ENCODE peak calls at places on chromosomes 11 and 22, in four cellular contexts. One of them, this sample, is unnamed.

GRCh38 chr11:13668957-13669521 is 571 bp downstream of the FAR1 start:
- DNase-seq in stomach: peak; percentile 41
- DNase-seq in fibroblast of lung: peak; percentile 31
- DNase-seq in GM13977: peak; percentile 41
- DNase-seq in this sample: peak; percentile 86

GRCh38 chr22:17873804-17874203 is 99.5 kb upstream of the BID start:
- DNase-seq in stomach: no peak
- DNase-seq in fibroblast of lung: no peak
- DNase-seq in GM13977: no peak
- DNase-seq in this sample: no peak

GRCh38 chr11:134574425-134574824 is 162.4 kb upstream of the B3GAT1 start:
- DNase-seq in stomach: no peak
- DNase-seq in fibroblast of lung: no peak
- DNase-seq in GM13977: no peak
- DNase-seq in this sample: peak; percentile 78

GRCh38 chr11:35413568-35413967 is 5.8 kb downstream of the SLC1A2 start:
- DNase-seq in stomach: no peak
- DNase-seq in fibroblast of lung: no peak
- DNase-seq in GM13977: no peak
- DNase-seq in this sample: no peak

GRCh38 chr11:1875093-1875785 is 16.5 kb downstream of the PRR33 start:
- DNase-seq in stomach: no peak
- DNase-seq in fibroblast of lung: no peak
- DNase-seq in GM13977: no peak
- DNase-seq in this sample: no peak

GRCh38 chr11:83656931-83657330 is 370.8 kb upstream of the CCDC90B start:
- DNase-seq in stomach: no peak
- DNase-seq in fibroblast of lung: peak; percentile 32
- DNase-seq in GM13977: no peak
- DNase-seq in this sample: no peak

GRCh38 chr11:8671651-8672062 is 10.8 kb downstream of the TRIM66 start:
- DNase-seq in stomach: no peak
- DNase-seq in fibroblast of lung: peak; percentile 89
- DNase-seq in GM13977: no peak
- DNase-seq in this sample: no peak

GRCh38 chr11:68146704-68147474 is 25.7 kb upstream of the CHKA start:
- DNase-seq in stomach: peak; percentile 85
- DNase-seq in fibroblast of lung: peak; percentile 39
- DNase-seq in GM13977: no peak
- DNase-seq in this sample: no peak

GRCh38 chr11:27296406-27296994 is 66.5 kb downstream of the CCDC34 start:
- DNase-seq in stomach: no peak
- DNase-seq in fibroblast of lung: peak; percentile 75
- DNase-seq in GM13977: peak; percentile 49
- DNase-seq in this sample: no peak

GRCh38 chr11:125091247-125091876 is 20.1 kb downstream of the TMEM218 start:
- DNase-seq in stomach: no peak
- DNase-seq in fibroblast of lung: peak; percentile 71
- DNase-seq in GM13977: no peak
- DNase-seq in this sample: peak; percentile 84

GRCh38 chr22:17945851-17946690 is 78.3 kb downstream of the MICAL3 start:
- DNase-seq in stomach: peak; percentile 2
- DNase-seq in fibroblast of lung: no peak
- DNase-seq in GM13977: peak; percentile 45
- DNase-seq in this sample: no peak

GRCh38 chr11:124869331-124869730 is 4.1 kb downstream of the ROBO3 start:
- DNase-seq in stomach: no peak
- DNase-seq in fibroblast of lung: no peak
- DNase-seq in GM13977: no peak
- DNase-seq in this sample: no peak

GRCh38 chr11:59283825-59284772 is 71.4 kb upstream of the MPEG1 start:
- DNase-seq in stomach: peak; percentile 53
- DNase-seq in fibroblast of lung: peak; percentile 23
- DNase-seq in GM13977: peak; percentile 52
- DNase-seq in this sample: no peak

GRCh38 chr11:12914401-12914912 is 94.7 kb upstream of the RASSF10 start:
- DNase-seq in stomach: no peak
- DNase-seq in fibroblast of lung: peak; percentile 49
- DNase-seq in GM13977: peak; percentile 27
- DNase-seq in this sample: no peak

GRCh38 chr11:23554002-23554401 is 693.7 kb upstream of the CCDC179 start:
- DNase-seq in stomach: no peak
- DNase-seq in fibroblast of lung: no peak
- DNase-seq in GM13977: no peak
- DNase-seq in this sample: no peak

DNA sequence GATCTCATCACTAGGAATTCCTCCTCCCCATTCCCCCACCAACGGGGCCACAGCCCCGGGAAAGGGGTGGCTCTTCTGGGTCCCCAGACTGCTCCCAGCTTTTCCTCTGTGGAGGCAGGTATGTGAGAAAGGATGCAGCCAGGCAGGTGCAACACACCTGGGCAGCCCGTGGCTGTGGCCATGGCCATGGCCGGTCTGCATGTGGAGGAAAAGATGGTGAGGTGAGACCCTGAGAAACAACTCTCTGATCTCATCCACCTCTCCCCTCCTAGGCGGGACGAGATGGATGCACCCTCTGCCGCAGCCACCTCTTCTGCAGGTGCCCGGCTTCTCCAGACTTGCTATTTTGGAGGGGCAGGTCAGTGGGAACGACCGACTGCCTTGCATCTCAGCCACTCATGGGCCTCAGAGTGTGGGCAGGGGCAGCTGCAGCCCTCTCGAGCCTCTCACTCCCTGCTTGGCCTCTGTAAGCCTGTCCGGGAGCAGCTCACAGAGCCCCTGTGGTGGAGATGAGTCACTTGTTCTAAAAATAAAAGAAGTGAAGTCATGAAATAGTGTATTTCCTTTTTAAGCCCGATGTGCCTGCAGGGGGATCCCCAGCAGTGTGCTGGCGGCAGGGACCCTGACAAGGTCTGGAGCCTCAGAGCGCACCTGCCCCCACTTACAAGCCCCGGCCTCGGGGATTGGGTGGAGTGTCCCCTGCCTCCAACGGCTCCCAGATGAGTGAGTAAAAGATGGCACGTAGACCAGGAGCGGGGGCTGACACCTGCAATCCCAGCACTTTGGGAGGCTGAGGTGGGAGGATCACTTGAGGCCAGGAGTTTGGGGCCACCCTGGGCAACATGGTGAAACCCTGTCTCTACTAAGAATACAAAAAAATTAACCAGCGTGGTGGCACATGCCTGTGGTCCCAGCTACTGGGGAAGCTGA is 10.7 kb downstream of the SMIM38 start:
- DNase-seq in stomach: no peak
- DNase-seq in fibroblast of lung: peak; percentile 89
- DNase-seq in GM13977: peak; percentile 90
- DNase-seq in this sample: no peak
- TF ChIP-seq CTCF in stomach: no peak
- TF ChIP-seq CTCF in fibroblast of lung: peak; percentile 42
- TF ChIP-seq CTCF in GM13977: no peak
- TF ChIP-seq CTCF in this sample: peak; percentile 45

GRCh38 chr11:126790550-126790981 is 210.0 kb downstream of the KIRREL3 start:
- DNase-seq in stomach: no peak
- DNase-seq in fibroblast of lung: peak; percentile 98
- DNase-seq in GM13977: no peak
- DNase-seq in this sample: no peak
- TF ChIP-seq CTCF in stomach: no peak
- TF ChIP-seq CTCF in fibroblast of lung: no peak
- TF ChIP-seq CTCF in GM13977: no peak
- TF ChIP-seq CTCF in this sample: no peak

DNA sequence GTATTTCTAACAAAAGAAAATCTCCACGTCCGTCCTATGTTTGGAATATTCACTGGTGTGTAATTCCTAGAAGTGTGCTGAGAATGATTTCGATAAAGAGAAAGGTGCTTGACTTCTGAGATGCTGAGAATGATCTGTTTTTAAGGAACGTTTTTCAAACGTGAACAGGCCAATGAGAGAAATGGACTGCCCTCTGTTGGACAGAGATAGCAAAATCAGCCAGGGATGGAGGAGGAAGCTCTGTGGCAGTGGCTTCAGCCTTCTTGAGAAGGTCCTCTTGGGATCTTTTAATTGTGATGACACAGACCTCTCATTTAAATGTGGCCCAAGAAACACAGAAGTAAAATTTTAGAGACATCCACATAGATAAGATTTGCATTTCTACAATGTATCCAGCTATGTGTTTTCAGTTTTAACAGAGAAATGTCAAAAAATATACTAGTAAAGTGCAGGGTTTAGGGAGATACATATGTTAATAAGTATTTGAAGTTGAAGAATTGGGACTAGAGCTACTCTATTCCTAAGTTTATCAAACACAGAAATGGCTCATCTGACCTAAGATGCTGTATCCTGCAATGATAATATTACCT is 84.0 kb upstream of the RCN1 start:
- DNase-seq in stomach: no peak
- DNase-seq in fibroblast of lung: peak; percentile 40
- DNase-seq in GM13977: peak; percentile 60
- DNase-seq in this sample: no peak
- TF ChIP-seq CTCF in stomach: no peak
- TF ChIP-seq CTCF in fibroblast of lung: peak; percentile 84
- TF ChIP-seq CTCF in GM13977: peak; percentile 74
- TF ChIP-seq CTCF in this sample: peak; percentile 77

DNA sequence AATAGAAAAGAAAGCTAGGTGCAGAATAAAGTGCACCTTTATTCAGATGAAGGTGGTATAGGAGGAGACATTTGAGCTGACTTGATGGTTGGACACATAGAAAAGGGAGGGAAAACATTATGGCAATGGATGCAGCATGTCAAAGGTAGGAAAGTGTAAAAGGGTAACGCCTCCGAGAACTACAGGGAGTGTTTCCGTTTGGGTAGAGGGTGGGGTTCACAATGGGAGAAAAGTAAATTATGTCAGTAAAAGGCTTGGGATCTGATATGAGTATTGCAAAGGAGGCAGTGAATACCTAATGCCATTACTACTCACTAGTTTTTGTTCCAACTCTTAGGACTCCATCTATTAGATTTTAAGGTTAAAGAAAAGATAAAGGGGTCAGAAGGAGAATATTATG is 59.5 kb downstream of the FAT3 start:
- DNase-seq in stomach: no peak
- DNase-seq in fibroblast of lung: no peak
- DNase-seq in GM13977: no peak
- DNase-seq in this sample: no peak
- TF ChIP-seq CTCF in stomach: no peak
- TF ChIP-seq CTCF in fibroblast of lung: no peak
- TF ChIP-seq CTCF in GM13977: no peak
- TF ChIP-seq CTCF in this sample: no peak

DNA sequence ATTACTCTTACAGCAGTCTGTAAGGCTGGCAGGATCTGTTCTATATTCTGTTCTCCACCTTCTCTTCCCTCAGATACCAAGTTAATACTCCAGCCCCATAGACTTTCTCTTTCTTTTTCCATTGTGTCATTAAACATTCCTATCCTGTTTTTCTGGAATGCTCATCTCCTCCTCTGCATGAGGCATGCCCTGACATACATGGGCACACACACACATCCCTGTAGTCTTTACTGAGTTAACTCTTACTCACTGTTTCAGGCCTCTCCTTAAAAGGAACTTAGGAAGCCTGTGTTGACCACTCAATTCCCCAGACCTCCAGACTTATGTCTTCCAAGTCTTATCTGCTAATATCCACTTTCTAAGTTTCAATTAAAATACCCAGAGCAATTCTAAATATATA is 476.8 kb downstream of the METTL15 start:
- DNase-seq in stomach: no peak
- DNase-seq in fibroblast of lung: peak; percentile 65
- DNase-seq in GM13977: no peak
- DNase-seq in this sample: no peak
- TF ChIP-seq CTCF in stomach: no peak
- TF ChIP-seq CTCF in fibroblast of lung: no peak
- TF ChIP-seq CTCF in GM13977: no peak
- TF ChIP-seq CTCF in this sample: no peak

GRCh38 chr22:35133702-35134395 is 67.9 kb downstream of the ISX start:
- DNase-seq in stomach: no peak
- DNase-seq in fibroblast of lung: no peak
- DNase-seq in GM13977: no peak
- DNase-seq in this sample: no peak

GRCh38 chr22:35128637-35129036 is 62.7 kb downstream of the ISX start:
- DNase-seq in stomach: no peak
- DNase-seq in fibroblast of lung: no peak
- DNase-seq in GM13977: peak; percentile 66
- DNase-seq in this sample: no peak

GRCh38 chr22:35134637-35135036 is 68.7 kb downstream of the ISX start:
- DNase-seq in stomach: no peak
- DNase-seq in fibroblast of lung: no peak
- DNase-seq in GM13977: no peak
- DNase-seq in this sample: no peak

GRCh38 chr22:35132568-35132967 is 66.6 kb downstream of the ISX start:
- DNase-seq in stomach: no peak
- DNase-seq in fibroblast of lung: no peak
- DNase-seq in GM13977: no peak
- DNase-seq in this sample: no peak

GRCh38 chr22:35131423-35132050 is 65.6 kb downstream of the ISX start:
- DNase-seq in stomach: no peak
- DNase-seq in fibroblast of lung: no peak
- DNase-seq in GM13977: no peak
- DNase-seq in this sample: no peak
- TF ChIP-seq CTCF in stomach: no peak
- TF ChIP-seq CTCF in fibroblast of lung: no peak
- TF ChIP-seq CTCF in GM13977: no peak
- TF ChIP-seq CTCF in this sample: no peak